ENCODE peak calls at places on chromosomes 5 and 9, in four cellular contexts. M is Calu3, A is tibial artery, R is neural progenitor cell. W is an unnamed sample.

GRCh38 chr5:6767481-6768063 is 54.3 kb downstream of the TENT4A start:
- DNase-seq in M (no peak), A (no peak), R (no peak), W (no peak)

GRCh38 chr5:149860801-149861322 is 83.7 kb downstream of the PDE6A start:
- DNase-seq in M (no peak), A (no peak), R (no peak), W (no peak)

GRCh38 chr5:107388111-107388861 is 282.5 kb downstream of the EFNA5 start:
- DNase-seq in M (peak), A (no peak), R (no peak), W (no peak)

GRCh38 chr5:56561-57290 is 35.2 kb upstream of the PLEKHG4B start:
- DNase-seq in M (no peak), A (no peak), R (peak), W (no peak)

GRCh38 chr5:81167544-81167943 is 65.6 kb upstream of the CKMT2 start:
- DNase-seq in M (no peak), A (no peak), R (no peak), W (no peak)

GRCh38 chr5:77832166-77832770 is 56.1 kb upstream of the TBCA start:
- DNase-seq in M (no peak), A (no peak), R (no peak), W (no peak)

GRCh38 chr9:121839726-121840500 is 188.5 kb downstream of the DAB2IP start:
- DNase-seq in M (no peak), A (no peak), R (no peak), W (no peak)

GRCh38 chr9:88280816-88281382 is 107.3 kb upstream of the SPIN1 start:
- DNase-seq in M (peak), A (no peak), R (peak), W (no peak)

GRCh38 chr9:100292414-100292813 is 60.3 kb downstream of the TEX10 start:
- DNase-seq in M (no peak), A (no peak), R (no peak), W (no peak)

GRCh38 chr9:34089311-34089710 is 37.2 kb downstream of the DCAF12 start:
- DNase-seq in M (no peak), A (no peak), R (no peak), W (no peak)

GRCh38 chr5:1652873-1653707 is 129.3 kb upstream of the LPCAT1 start:
- DNase-seq in M (no peak), A (no peak), R (no peak), W (no peak)

GRCh38 chr5:37951946-37952721 is 112.3 kb upstream of the GDNF start:
- DNase-seq in M (no peak), A (no peak), R (no peak), W (no peak)

GRCh38 chr9:22031664-22032411 is 22.7 kb upstream of the CDKN2B start:
- DNase-seq in M (no peak), A (no peak), R (no peak), W (no peak)

GRCh38 chr9:5719546-5719945 is 90.6 kb downstream of the RIC1 start:
- DNase-seq in M (no peak), A (no peak), R (no peak), W (no peak)

GRCh38 chr5:171913987-171914273 is 92.5 kb downstream of the FBXW11 start:
- DNase-seq in M (no peak), A (no peak), R (no peak), W (no peak)

GRCh38 chr9:88339322-88339721 is 48.9 kb upstream of the SPIN1 start:
- DNase-seq in M (no peak), A (no peak), R (peak), W (no peak)

GRCh38 chr5:95730730-95731570 is at the start of gene RHOBTB3:
- DNase-seq in M (peak), A (peak), R (peak), W (peak)
- TF ChIP-seq CTCF in M (no peak), A (no peak), R (no peak), W (no peak)

DNA sequence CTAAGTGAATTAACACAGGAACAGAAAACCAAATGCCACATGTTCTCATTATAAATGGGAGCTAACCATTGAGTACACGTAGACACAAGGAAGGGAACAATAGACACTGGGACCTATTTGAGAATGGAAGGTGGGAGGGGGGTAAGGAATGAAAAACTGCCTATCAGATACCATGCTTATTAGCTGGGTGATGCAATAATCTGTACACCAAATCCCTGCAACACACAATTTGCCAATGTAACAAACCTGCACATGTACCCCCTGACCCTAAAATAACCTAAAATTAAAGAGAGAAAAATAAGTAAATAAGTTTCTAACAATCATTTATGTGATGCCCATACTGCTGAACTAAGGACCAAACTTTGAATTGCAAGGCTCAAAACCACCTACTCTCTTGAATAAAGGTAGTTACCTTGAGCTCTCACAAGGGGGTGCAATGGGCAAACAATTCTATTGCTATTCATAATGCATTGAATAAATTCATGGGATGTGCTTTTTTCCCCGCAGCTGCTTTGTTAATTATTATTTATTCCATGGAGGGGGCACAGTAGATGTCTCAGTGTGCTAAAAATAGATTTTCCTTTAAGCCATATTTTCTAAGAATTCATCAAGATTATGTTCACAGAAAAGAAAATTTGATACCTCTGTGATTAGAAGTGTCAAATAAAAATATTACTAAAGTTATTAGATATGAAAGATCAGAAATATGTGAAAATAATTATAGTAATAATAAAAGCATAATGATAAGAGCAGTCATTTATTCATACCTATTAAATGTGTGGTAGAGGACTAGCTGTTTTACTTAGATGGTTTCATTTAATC is 76.2 kb upstream of the PTPN3 start:
- DNase-seq in M (peak), A (no peak), R (peak), W (no peak)
- TF ChIP-seq CTCF in M (peak), A (peak), R (peak), W (peak)

GRCh38 chr9:86387376-86387775 is 33.2 kb upstream of the TUT7 start:
- DNase-seq in M (no peak), A (no peak), R (no peak), W (no peak)

DNA sequence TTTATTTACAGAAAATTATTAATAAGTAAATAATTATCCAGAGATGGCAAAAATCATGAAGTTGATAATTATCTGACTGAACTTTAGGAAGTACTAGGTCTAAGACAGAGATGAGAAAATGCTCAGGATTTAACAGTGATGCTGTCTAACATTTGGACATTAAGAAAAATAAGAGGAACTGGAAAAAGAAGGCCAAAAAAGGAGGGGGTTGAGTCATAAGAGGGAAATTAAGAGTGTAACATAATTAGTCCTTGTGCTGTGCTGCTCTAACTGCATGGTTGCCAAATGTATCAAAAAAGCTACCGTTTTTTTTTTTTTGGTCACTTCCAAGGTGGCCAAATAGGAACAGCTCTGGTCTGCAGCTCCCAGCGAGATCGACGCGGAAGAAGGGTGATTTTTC is 35.4 kb upstream of the TUT7 start:
- DNase-seq in M (no peak), A (no peak), R (no peak), W (no peak)
- TF ChIP-seq CTCF in M (no peak), A (no peak), R (no peak), W (no peak)

DNA sequence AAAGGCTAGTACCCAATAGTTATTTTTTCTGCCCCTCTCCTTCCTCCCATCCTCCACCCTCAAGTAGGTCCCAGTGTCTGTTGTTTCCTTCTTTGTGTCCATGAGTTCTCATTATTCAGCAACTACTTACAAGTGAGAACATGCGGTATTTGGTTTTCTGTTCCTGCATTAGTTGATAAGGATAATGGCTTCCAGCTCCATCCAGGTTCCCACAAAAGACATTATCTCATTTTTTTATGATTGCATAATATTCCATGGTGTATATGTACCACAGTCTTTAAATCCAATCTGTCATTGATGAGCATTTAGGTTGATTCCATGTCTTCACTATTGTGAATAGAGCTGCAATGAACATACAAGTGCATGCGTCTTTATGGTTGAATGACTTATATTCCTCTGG is 128.3 kb upstream of the ANKRD55 start:
- DNase-seq in M (no peak), A (no peak), R (no peak), W (no peak)
- TF ChIP-seq CTCF in M (no peak), A (no peak), R (no peak), W (no peak)

GRCh38 chr5:74586831-74587230 is 53.7 kb downstream of the ENC1 start:
- DNase-seq in M (no peak), A (no peak), R (no peak), W (no peak)
- TF ChIP-seq CTCF in M (no peak), A (no peak), R (no peak), W (no peak)

DNA sequence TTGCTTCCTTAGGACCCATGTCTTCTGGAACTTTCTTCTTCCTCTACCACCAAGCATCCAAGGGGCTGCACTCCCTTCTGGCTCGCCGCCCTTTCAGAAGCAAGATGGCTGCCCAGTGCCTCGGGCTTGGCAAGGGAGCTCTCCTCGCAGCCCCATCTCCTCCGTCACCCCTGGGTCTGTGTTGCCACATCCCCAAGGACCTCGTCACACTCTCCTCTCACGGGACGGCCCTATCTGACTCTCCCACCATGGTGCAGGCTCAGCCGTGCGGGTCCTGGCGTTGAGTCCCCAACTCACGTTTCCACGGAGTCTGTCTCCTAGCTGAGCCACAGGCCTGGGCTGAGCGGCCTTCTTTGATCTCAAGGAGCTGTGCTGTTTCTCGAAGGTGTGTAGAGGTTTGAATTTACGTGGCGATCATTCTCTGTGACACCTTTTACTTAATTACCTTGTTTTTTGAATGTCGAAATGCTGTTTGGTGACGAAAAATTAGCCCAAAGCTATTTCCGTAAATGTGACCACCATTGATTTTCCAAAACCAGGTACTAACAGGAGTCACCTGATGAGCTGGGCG is 15.0 kb upstream of the SCGB3A1 start:
- DNase-seq in M (no peak), A (no peak), R (no peak), W (peak)
- TF ChIP-seq CTCF in M (no peak), A (no peak), R (no peak), W (peak)

W was measured in CD14-positive monocyte.